ENCODE peak calls at places on chromosomes 5 and 9, in five cellular contexts. B is Karpas-422; U is fibroblast of lung; D is left lung; W is effector memory CD4-positive, alpha-beta T cell. H is an unnamed sample.

GRCh38 chr9:27554712-27555111 is 18.6 kb downstream of the C9orf72 start:
- DNase-seq in U (no peak), B (no peak), W (no peak), D (no peak), H (no peak)

GRCh38 chr5:93574939-93575241 is 6.1 kb downstream of the NR2F1-AS1 start:
- DNase-seq in D (no peak), W (no peak), U (no peak), B (no peak), H (no peak)

GRCh38 chr5:124743534-124744169 is 2.8 kb downstream of the ZNF608 start:
- DNase-seq in B (no peak), W (no peak), D (no peak), U (peak; percentile 23), H (no peak)

GRCh38 chr9:136170291-136170901 is 34.5 kb downstream of the LHX3 start:
- DNase-seq in B (peak; percentile 87), U (no peak), W (peak; percentile 12), D (peak; percentile 61), H (no peak)

GRCh38 chr9:101479337-101480045 is 43.9 kb upstream of the ALDOB start:
- DNase-seq in W (no peak), D (no peak), U (peak; percentile 10), B (no peak), H (no peak)

GRCh38 chr9:4985376-4986266 is 549 bp downstream of the JAK2 start:
- DNase-seq in B (peak; percentile 80), D (peak; percentile 83), U (peak; percentile 57), W (peak; percentile 6), H (peak; percentile 71)

GRCh38 chr9:91948423-91949292 is 1.4 kb downstream of the ROR2 start:
- DNase-seq in W (no peak), B (no peak), U (peak; percentile 37), D (no peak), H (peak; percentile 77)

GRCh38 chr5:141150215-141150992 is 547 bp downstream of the PCDHB6 start:
- DNase-seq in D (no peak), U (no peak), W (no peak), B (no peak), H (no peak)

GRCh38 chr9:112487799-112488345 is 1.2 kb downstream of the KIAA1958 start:
- DNase-seq in U (peak; percentile 32), D (no peak), W (no peak), B (peak; percentile 52), H (no peak)

GRCh38 chr9:13728917-13729811 is 449.7 kb upstream of the MPDZ start:
- DNase-seq in B (no peak), U (peak; percentile 78), W (no peak), D (no peak), H (no peak)

GRCh38 chr5:167284491-167284890 is 1007.0 kb upstream of the WWC1 start:
- DNase-seq in B (no peak), W (no peak), U (peak; percentile 60), D (no peak), H (no peak)

GRCh38 chr5:81782811-81783210 is 31.9 kb upstream of the SSBP2 start:
- DNase-seq in D (no peak), W (no peak), B (no peak), U (peak; percentile 23), H (no peak)

GRCh38 chr9:81380960-81381359 is 308.4 kb downstream of the TLE1 start:
- DNase-seq in B (no peak), W (no peak), D (no peak), U (peak; percentile 28), H (no peak)

GRCh38 chr5:151628112-151628823 is 37.1 kb upstream of the FAT2 start:
- DNase-seq in D (no peak), W (no peak), B (no peak), U (peak; percentile 37), H (peak; percentile 57)

GRCh38 chr5:55633574-55634203 is 78.4 kb downstream of the SLC38A9 start:
- DNase-seq in B (no peak), U (peak; percentile 88), D (no peak), W (no peak), H (no peak)

GRCh38 chr5:163357636-163358035 is 79.8 kb upstream of the CCNG1 start:
- DNase-seq in W (no peak), D (no peak), U (no peak), B (no peak), H (no peak)

GRCh38 chr5:122501087-122501435 is 189.0 kb downstream of the SNCAIP start:
- DNase-seq in U (peak; percentile 11), D (no peak), B (no peak), W (no peak), H (peak; percentile 62)

GRCh38 chr9:89635816-89636215 is 31.0 kb downstream of the GADD45G start:
- DNase-seq in U (peak; percentile 81), D (no peak), W (no peak), B (no peak), H (no peak)

GRCh38 chr5:66351822-66352221 is 207.7 kb downstream of the SREK1 start:
- DNase-seq in B (no peak), U (no peak), W (no peak), D (no peak), H (no peak)

GRCh38 chr9:72440383-72440782 is 75.4 kb upstream of the ZFAND5 start:
- DNase-seq in D (no peak), B (no peak), W (no peak), U (no peak), H (no peak)

GRCh38 chr9:72444436-72444835 is 77.0 kb upstream of the TMC1 start:
- DNase-seq in D (no peak), U (no peak), W (no peak), B (no peak), H (no peak)

GRCh38 chr9:72443855-72444254 is 77.6 kb upstream of the TMC1 start:
- DNase-seq in U (no peak), W (no peak), D (no peak), B (peak; percentile 54), H (no peak)

GRCh38 chr9:72441296-72442211 is 76.5 kb upstream of the ZFAND5 start:
- DNase-seq in U (peak; percentile 71), D (no peak), W (no peak), B (no peak), H (no peak)

GRCh38 chr9:72442212-72442607 is 77.2 kb upstream of the ZFAND5 start:
- DNase-seq in W (no peak), U (peak; percentile 96), D (no peak), B (no peak), H (no peak)
- H3K4me1 ChIP-seq in W (peaks cover 6% of the 10 kb centered on the region), U (peaks cover 14% of the 10 kb centered on the region), D (no peaks in the 10 kb centered on the region), B (no peaks in the 10 kb centered on the region), H (no peaks in the 10 kb centered on the region)

DNA sequence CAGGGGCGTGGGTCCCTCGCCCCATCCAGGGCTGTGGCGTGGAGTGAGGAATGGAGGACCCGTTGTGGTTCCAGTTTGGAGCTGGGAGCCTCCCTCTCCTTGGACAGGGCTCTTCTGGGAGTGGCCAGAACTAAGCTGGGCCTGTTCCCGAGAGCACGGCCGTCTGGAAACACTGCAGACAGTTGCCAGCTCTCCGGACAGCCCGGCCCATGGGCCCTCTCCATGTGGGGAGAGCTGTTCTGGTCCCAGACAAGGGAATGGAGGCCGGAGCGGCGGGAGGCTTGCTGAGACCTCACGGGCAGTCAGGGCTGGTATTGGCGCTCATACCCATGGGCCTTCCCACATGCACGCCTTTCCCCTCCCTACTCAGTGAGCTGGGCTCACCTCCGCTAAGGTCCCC is 45.2 kb upstream of the FCN2 start:
- DNase-seq in D (peak; percentile 79), B (no peak), W (no peak), U (no peak), H (no peak)
- H3K36me3 ChIP-seq in D (peaks cover 9% of the 10 kb centered on the region), B (no peaks in the 10 kb centered on the region), W (no peaks in the 10 kb centered on the region), U (peaks cover 31% of the 10 kb centered on the region), H (no peaks in the 10 kb centered on the region)

GRCh38 chr5:139343476-139343875 is 1.8 kb downstream of the PAIP2 start:
- DNase-seq in B (no peak), W (no peak), D (no peak), U (no peak), H (no peak)

GRCh38 chr5:139341689-139342422 is at the start of gene PAIP2:
- DNase-seq in B (peak; percentile 98), D (peak; percentile 100), U (peak; percentile 97), W (peak; percentile 94), H (peak; percentile 100)

GRCh38 chr5:139342423-139342723 is 719 bp downstream of the PAIP2 start:
- DNase-seq in W (no peak), B (no peak), U (no peak), D (no peak), H (no peak)

GRCh38 chr5:139341187-139341688 is 416 bp upstream of the PAIP2 start:
- DNase-seq in D (no peak), U (no peak), W (no peak), B (no peak), H (no peak)

DNA sequence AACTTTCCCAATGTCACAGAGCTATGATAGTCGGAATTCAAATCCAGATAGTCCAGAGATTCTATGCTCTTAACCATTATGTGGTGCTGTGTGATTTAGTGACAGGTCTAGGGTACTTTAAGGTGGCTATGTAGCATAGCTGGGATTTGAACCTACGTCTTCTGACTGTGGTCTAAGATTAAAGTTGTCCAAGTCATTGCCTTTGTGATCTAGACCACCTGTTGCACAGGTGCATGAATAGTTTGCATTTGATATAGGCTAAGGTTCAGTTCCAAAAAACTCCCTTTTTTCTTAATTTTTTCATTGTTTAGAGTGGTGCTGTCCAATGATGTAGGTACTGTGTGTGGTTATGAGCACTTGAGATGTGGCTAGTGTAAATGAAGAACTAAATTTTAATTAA is 2.5 kb downstream of the PAIP2 start:
- DNase-seq in U (no peak), W (no peak), B (no peak), D (no peak), H (no peak)
- H3K4me1 ChIP-seq in U (peaks cover 4% of the 10 kb centered on the region), W (peaks cover 21% of the 10 kb centered on the region), B (peaks cover 49% of the 10 kb centered on the region), D (peaks cover 12% of the 10 kb centered on the region), H (no peaks in the 10 kb centered on the region)

GRCh38 chr9:122302541-122302940 is 37.9 kb downstream of the MRRF start:
- DNase-seq in U (peak; percentile 5), D (no peak), W (no peak), B (no peak), H (no peak)

GRCh38 chr9:122309861-122310260 is 45.2 kb downstream of the MRRF start:
- DNase-seq in U (no peak), W (no peak), D (no peak), B (no peak), H (no peak)

GRCh38 chr9:122307036-122307435 is 42.4 kb downstream of the MRRF start:
- DNase-seq in D (no peak), B (no peak), U (no peak), W (no peak), H (no peak)

DNA sequence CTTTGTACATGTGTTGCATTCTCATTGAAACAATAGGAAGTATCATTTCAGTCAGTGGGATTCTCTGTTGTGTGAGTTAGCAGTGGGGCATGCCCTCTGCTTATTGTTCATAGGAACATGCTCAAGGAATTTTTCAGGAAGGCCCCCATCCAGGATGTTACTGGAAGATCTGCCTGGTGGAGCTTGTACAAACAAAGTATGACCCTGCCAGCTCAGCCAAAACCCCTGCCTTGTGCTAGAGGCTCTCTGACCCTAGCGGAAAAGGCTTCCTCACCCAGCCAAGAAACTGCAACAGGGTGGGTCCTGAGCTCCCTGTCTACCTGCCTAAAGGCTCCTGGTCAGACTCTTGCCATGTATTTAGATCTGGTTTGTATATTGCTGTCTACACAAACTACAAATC is 43.2 kb downstream of the MRRF start:
- DNase-seq in D (no peak), U (peak; percentile 3), W (no peak), B (no peak), H (no peak)
- H3K36me3 ChIP-seq in D (peaks cover 28% of the 10 kb centered on the region), U (peaks cover 4% of the 10 kb centered on the region), W (peaks cover 30% of the 10 kb centered on the region), B (peaks cover 5% of the 10 kb centered on the region), H (peaks cover 6% of the 10 kb centered on the region)

GRCh38 chr9:128102861-128103588 is 24.5 kb downstream of the PTGES2 start:
- DNase-seq in B (no peak), D (no peak), W (no peak), U (no peak), H (peak; percentile 74)
- H3K4me1 ChIP-seq in B (peaks cover 10% of the 10 kb centered on the region), D (peaks cover 30% of the 10 kb centered on the region), W (peaks cover 24% of the 10 kb centered on the region), U (peaks cover 18% of the 10 kb centered on the region), H (no peaks in the 10 kb centered on the region)